ENCODE peak calls at places on chromosomes 1 and 21, in six cellular contexts. S, I, C, K, W and D are unnamed samples.

GRCh38 chr1:23167353-23168078 is 1.1 kb downstream of the LUZP1 start:
- DNase-seq in S (peak; percentile 73), I (peak; percentile 85), C (peak; percentile 63), K (peak; percentile 73), W (peak; percentile 47), D (peak; percentile 54)

GRCh38 chr1:37393173-37393572 is 81.2 kb upstream of the ZC3H12A start:
- DNase-seq in S (no peak), I (no peak), C (no peak), K (no peak), W (no peak), D (no peak)

GRCh38 chr1:204261746-204262505 is 48.1 kb upstream of the GOLT1A start:
- DNase-seq in S (no peak), I (no peak), C (no peak), K (no peak), W (no peak), D (no peak)

GRCh38 chr1:39592069-39592468 is 15.5 kb upstream of the PABPC4 start:
- DNase-seq in S (no peak), I (no peak), C (no peak), K (no peak), W (no peak), D (no peak)

GRCh38 chr1:92792340-92792782 is 7.5 kb upstream of the EVI5 start:
- DNase-seq in S (no peak), I (no peak), C (no peak), K (no peak), W (no peak), D (no peak)

GRCh38 chr1:2594001-2594640 is 7.5 kb downstream of the PRXL2B start:
- DNase-seq in S (peak; percentile 69), I (peak; percentile 84), C (peak; percentile 58), K (no peak), W (peak; percentile 50), D (no peak)

GRCh38 chr1:212161231-212161781 is 123.9 kb upstream of the PPP2R5A start:
- DNase-seq in S (no peak), I (no peak), C (no peak), K (no peak), W (peak; percentile 79), D (no peak)

GRCh38 chr21:14482165-14482564 is 64.0 kb downstream of the SAMSN1 start:
- DNase-seq in S (no peak), I (no peak), C (no peak), K (no peak), W (no peak), D (no peak)

GRCh38 chr1:3074297-3074741 is 5.3 kb downstream of the PRDM16 start:
- DNase-seq in S (peak; percentile 90), I (peak; percentile 67), C (no peak), K (peak; percentile 28), W (no peak), D (no peak)

GRCh38 chr1:24666794-24667193 is 23.7 kb downstream of the SRRM1 start:
- DNase-seq in S (no peak), I (no peak), C (no peak), K (no peak), W (no peak), D (no peak)

GRCh38 chr1:175197536-175197935 is 5.0 kb upstream of the KIAA0040 start:
- DNase-seq in S (no peak), I (no peak), C (no peak), K (peak; percentile 30), W (peak; percentile 6), D (no peak)

GRCh38 chr1:23394176-23394575 is 24.5 kb upstream of the ZNF436 start:
- DNase-seq in S (no peak), I (no peak), C (no peak), K (peak; percentile 72), W (peak; percentile 97), D (no peak)

GRCh38 chr1:47023268-47024137 is at the start of gene CYP4X1:
- DNase-seq in S (peak; percentile 78), I (peak; percentile 70), C (no peak), K (peak; percentile 23), W (peak; percentile 47), D (peak; percentile 26)

GRCh38 chr1:20366076-20366765 is 75.5 kb downstream of the VWA5B1 start:
- DNase-seq in S (no peak), I (no peak), C (no peak), K (peak; percentile 54), W (no peak), D (no peak)

DNA sequence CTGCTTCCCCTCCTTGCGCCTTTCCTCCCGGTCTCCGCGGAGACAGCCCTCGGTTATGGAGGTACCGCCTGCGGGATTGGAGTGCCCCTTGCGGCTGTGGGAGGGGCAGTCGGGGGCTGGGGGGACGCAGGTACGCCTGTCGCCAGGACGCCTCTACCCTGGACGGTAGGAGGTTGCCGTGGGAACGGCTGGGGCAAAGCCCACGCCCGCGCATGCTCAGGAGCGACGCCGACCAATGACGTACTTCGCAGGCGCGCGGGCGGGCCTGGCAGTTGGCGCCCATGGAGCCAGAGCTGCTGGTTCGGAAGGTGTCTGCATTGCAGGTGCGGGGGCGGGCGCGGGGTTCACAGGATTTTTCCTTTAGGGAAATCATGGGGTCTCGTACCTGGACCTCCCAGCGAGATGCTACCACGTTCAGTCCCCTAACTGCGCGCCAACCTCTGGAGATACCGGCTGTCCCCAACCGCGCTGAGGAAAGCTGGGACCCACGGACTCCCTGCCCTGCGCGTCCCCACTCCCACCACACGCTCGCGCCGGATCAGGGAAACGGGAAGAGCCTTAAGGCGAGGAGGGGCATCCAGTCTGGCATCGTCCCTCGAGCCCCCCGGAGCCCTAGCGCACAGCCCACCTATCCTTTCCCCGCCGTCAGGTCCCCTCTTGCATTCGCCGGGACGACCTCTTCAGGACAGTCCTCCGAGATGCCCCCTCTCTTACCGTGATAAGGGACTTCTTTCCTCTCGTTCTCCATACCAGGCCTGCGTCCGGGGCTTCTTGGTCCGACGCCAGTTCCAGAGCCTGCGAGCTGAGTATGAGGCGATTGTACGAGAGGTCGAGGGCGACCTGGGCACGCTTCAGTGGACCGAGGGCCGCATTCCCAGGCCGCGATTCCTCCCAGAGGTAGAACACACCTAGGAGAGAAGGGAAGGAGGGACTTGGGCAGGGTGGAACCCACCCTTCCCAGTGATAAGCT is at the start of gene IQCC:
- DNase-seq in S (peak; percentile 91), I (peak; percentile 96), C (peak; percentile 89), K (peak; percentile 96), W (peak; percentile 80), D (peak; percentile 84)
- TF ChIP-seq CTCF in S (no peak), I (no peak), C (peak; percentile 24), K (no peak), W (no peak), D (peak; percentile 10)

GRCh38 chr1:84214115-84214956 is 70.3 kb downstream of the PRKACB start:
- DNase-seq in S (no peak), I (no peak), C (no peak), K (no peak), W (no peak), D (no peak)
- TF ChIP-seq CTCF in S (no peak), I (no peak), C (no peak), K (no peak), W (no peak), D (no peak)

GRCh38 chr1:87335175-87335992 is 6.7 kb downstream of the LMO4 start:
- DNase-seq in S (peak; percentile 83), I (peak; percentile 96), C (peak; percentile 68), K (peak; percentile 79), W (peak; percentile 45), D (no peak)
- TF ChIP-seq CTCF in S (peak; percentile 31), I (no peak), C (no peak), K (peak; percentile 16), W (no peak), D (peak; percentile 26)

GRCh38 chr1:5451671-5452070 is 540.6 kb downstream of the NPHP4 start:
- DNase-seq in S (no peak), I (no peak), C (no peak), K (no peak), W (no peak), D (no peak)
- TF ChIP-seq CTCF in S (no peak), I (no peak), C (no peak), K (no peak), W (no peak), D (no peak)